ENCODE peak calls at places on chromosomes 11 and 22, in four cellular contexts. K is K562, H is HepG2, Q is GM12878. U is an unnamed sample.

GRCh38 chr11:5449023-5449422 is at the start of gene OR51I2:
- DNase-seq in K (no peak), H (no peak), Q (no peak), U (no peak)

GRCh38 chr11:65861165-65861505 is 902 bp downstream of the MUS81 start:
- DNase-seq in K (no peak), H (no peak), Q (no peak), U (no peak)

GRCh38 chr11:74925281-74925680 is 23.6 kb downstream of the XRRA1 start:
- DNase-seq in K (no peak), H (no peak), Q (no peak), U (no peak)

GRCh38 chr11:293852-294661 is 5.1 kb downstream of the PGGHG start:
- DNase-seq in K (no peak), H (no peak), Q (no peak), U (no peak)

GRCh38 chr22:23262474-23263332 is 82.4 kb downstream of the BCR start:
- DNase-seq in K (peak), H (no peak), Q (no peak), U (no peak)

GRCh38 chr22:45516923-45517675 is 14.4 kb downstream of the FBLN1 start:
- DNase-seq in K (no peak), H (no peak), Q (no peak), U (no peak)

GRCh38 chr22:29269731-29270474 is 1.8 kb downstream of the EWSR1 start:
- DNase-seq in K (no peak), H (peak), Q (no peak), U (no peak)

GRCh38 chr11:48006301-48006992 is 26.1 kb downstream of the PTPRJ start:
- DNase-seq in K (peak), H (no peak), Q (peak), U (no peak)

GRCh38 chr11:129815596-129816461 is at the start of gene TMEM45B:
- DNase-seq in K (no peak), H (no peak), Q (no peak), U (no peak)

GRCh38 chr11:121936781-121937447 is 179.1 kb downstream of the BLID start:
- DNase-seq in K (no peak), H (no peak), Q (no peak), U (no peak)

GRCh38 chr22:17114173-17114957 is 6.8 kb downstream of the TMEM121B start:
- DNase-seq in K (no peak), H (no peak), Q (no peak), U (no peak)

GRCh38 chr11:11558826-11559225 is 63.0 kb downstream of the GALNT18 start:
- DNase-seq in K (no peak), H (no peak), Q (no peak), U (no peak)

GRCh38 chr11:11587122-11587521 is 34.7 kb downstream of the GALNT18 start:
- DNase-seq in K (no peak), H (no peak), Q (no peak), U (no peak)

GRCh38 chr22:29031236-29031982 is 30.2 kb downstream of the C22orf31 start:
- DNase-seq in K (peak), H (peak), Q (no peak), U (peak)

GRCh38 chr11:67633758-67634365 is 4.1 kb upstream of the NUDT8 start:
- DNase-seq in K (no peak), H (no peak), Q (no peak), U (no peak)

GRCh38 chr11:19079643-19080440 is 19.3 kb upstream of the MRGPRX2 start:
- DNase-seq in K (no peak), H (no peak), Q (no peak), U (peak)
- TF ChIP-seq BHLHE40 in K (no peak), H (no peak), Q (no peak), U (no peak)

DNA sequence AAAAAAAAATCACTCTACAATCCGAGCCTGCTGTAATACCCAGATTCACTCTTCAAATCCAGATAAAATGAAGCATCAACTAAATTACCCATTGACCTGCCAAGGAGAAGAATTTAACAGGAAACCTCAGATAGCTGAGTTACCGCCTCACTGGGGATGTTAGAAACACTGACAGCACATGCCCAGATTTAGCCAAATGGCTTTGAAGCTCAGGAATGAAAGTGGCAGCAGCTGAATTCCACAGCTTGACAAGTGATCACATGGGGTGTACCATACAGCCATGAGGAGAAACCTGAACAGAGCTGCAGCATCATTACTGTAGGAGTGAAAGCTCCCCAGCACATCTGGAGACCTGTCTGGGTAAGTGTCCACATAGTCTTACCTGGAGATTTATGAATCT is 807.6 kb downstream of the DLG2 start:
- DNase-seq in K (no peak), H (no peak), Q (no peak), U (no peak)
- TF ChIP-seq EP300 in K (no peak), H (no peak), Q (no peak), U (no peak)

GRCh38 chr11:61609970-61610347 is 29.1 kb upstream of the SYT7 start:
- DNase-seq in K (no peak), H (no peak), Q (no peak), U (peak)
- TF ChIP-seq RAD21 in K (no peak), H (no peak), Q (no peak), U (no peak)

DNA sequence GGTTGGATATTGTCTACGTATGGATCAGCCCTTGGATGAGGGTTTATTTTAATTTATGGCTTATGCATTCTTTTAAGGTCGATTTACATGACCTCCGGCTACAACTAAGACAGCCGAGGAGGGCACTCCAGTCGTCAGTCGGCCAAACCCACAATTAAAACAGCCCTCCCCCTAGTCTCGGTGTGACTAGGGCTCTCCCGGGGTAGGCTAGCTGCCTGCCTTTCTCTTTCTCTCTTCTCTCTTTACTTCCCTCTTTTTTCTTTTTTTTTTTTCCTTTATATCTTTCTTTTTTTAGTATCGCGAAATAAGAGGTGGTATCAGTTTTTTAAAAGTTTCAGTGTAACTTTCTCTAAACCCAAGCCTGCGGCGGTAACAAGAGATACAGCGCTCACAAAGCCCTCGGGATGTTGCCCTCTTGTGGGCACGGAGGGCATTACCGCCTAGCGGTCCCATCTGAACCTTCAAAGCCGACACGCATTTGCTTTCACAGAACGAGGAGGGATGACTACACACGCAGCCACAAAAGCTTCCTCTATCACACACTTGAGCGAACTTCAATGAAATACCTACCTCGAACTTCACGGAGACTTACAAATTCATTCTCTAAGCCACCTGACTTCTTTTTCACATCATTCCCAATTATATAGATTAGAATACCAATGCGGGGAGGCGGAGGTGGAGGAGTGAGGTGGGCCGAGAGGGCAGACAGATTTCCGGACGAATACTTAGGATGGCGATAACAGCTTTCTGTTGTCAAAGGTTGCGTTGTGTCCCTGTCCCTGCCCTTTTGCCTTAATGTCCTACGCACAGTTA is 132.3 kb upstream of the C11orf58 start:
- DNase-seq in K (peak), H (peak), Q (peak), U (peak)
- TF ChIP-seq BHLHE40 in K (peak), H (no peak), Q (no peak), U (no peak)

DNA sequence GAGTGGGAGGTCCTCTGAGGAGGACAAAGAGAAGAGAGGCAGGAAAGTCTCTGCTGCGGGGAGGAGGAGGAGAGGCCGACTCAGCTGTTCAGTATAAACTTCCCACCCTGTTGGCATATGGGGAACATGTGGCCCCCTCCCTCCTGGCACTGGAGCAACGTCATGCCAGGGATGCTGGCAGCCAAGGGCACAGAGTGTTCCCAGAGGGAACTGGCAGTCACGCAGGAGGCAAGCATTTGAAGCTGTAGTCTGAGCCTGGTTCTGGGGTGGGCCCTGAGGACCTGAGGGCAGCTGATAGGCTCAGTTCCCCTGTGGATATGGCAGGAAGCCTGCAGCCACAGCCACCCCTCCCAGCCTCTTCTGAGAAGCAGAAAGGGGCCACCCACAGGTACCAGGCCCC is 67.1 kb upstream of the TSPAN18 start:
- DNase-seq in K (no peak), H (no peak), Q (no peak), U (no peak)
- TF ChIP-seq EP300 in K (no peak), H (no peak), Q (no peak), U (no peak)

GRCh38 chr11:125892994-125893393 is 5.5 kb downstream of the HYLS1 start:
- DNase-seq in K (no peak), H (no peak), Q (no peak), U (no peak)
- TF ChIP-seq RAD21 in K (no peak), H (no peak), Q (no peak), U (no peak)

GRCh38 chr11:61477734-61478148 is 30.8 kb upstream of the LRRC10B start:
- DNase-seq in K (peak), H (no peak), Q (no peak), U (peak)
- TF ChIP-seq BHLHE40 in K (peak), H (no peak), Q (no peak), U (no peak)